ENCODE peak calls at places on chromosomes 2 and 18, in six cellular contexts. One of them, this sample, is unnamed.

GRCh38 chr18:668263-668662 is 10.8 kb downstream of the TYMS start:
- DNase-seq in K562: no peak
- DNase-seq in GM23338: no peak
- DNase-seq in fibroblast of lung: no peak
- DNase-seq in astrocyte: no peak
- DNase-seq in GM23248: no peak
- DNase-seq in this sample: no peak

GRCh38 chr2:127859712-127860085 is 1.7 kb upstream of the POLR2D start:
- DNase-seq in K562: peak; percentile 73
- DNase-seq in GM23338: peak; percentile 95
- DNase-seq in fibroblast of lung: no peak
- DNase-seq in astrocyte: no peak
- DNase-seq in GM23248: no peak
- DNase-seq in this sample: peak; percentile 54

GRCh38 chr18:73848656-73849055 is 299.0 kb downstream of the FBXO15 start:
- DNase-seq in K562: no peak
- DNase-seq in GM23338: no peak
- DNase-seq in fibroblast of lung: peak; percentile 75
- DNase-seq in astrocyte: peak; percentile 89
- DNase-seq in GM23248: peak; percentile 71
- DNase-seq in this sample: no peak

GRCh38 chr2:118710481-118710880 is 137.0 kb downstream of the EN1 start:
- DNase-seq in K562: peak; percentile 25
- DNase-seq in GM23338: no peak
- DNase-seq in fibroblast of lung: no peak
- DNase-seq in astrocyte: no peak
- DNase-seq in GM23248: no peak
- DNase-seq in this sample: no peak

GRCh38 chr2:133787207-133787606 is 218.9 kb upstream of the NCKAP5 start:
- DNase-seq in K562: no peak
- DNase-seq in GM23338: no peak
- DNase-seq in fibroblast of lung: peak; percentile 21
- DNase-seq in astrocyte: peak; percentile 65
- DNase-seq in GM23248: peak; percentile 70
- DNase-seq in this sample: no peak

GRCh38 chr2:177393381-177393780 is 808 bp downstream of the AGPS start:
- DNase-seq in K562: peak; percentile 30
- DNase-seq in GM23338: no peak
- DNase-seq in fibroblast of lung: no peak
- DNase-seq in astrocyte: no peak
- DNase-seq in GM23248: peak; percentile 38
- DNase-seq in this sample: no peak

GRCh38 chr2:109024477-109024876 is 35.5 kb upstream of the EDAR start:
- DNase-seq in K562: no peak
- DNase-seq in GM23338: no peak
- DNase-seq in fibroblast of lung: no peak
- DNase-seq in astrocyte: no peak
- DNase-seq in GM23248: no peak
- DNase-seq in this sample: no peak

GRCh38 chr2:230925443-230925878 is 419 bp upstream of the GPR55 start:
- DNase-seq in K562: no peak
- DNase-seq in GM23338: no peak
- DNase-seq in fibroblast of lung: no peak
- DNase-seq in astrocyte: no peak
- DNase-seq in GM23248: no peak
- DNase-seq in this sample: no peak

GRCh38 chr2:46978696-46979095 is 63.1 kb upstream of the MCFD2 start:
- DNase-seq in K562: no peak
- DNase-seq in GM23338: no peak
- DNase-seq in fibroblast of lung: no peak
- DNase-seq in astrocyte: no peak
- DNase-seq in GM23248: no peak
- DNase-seq in this sample: no peak

GRCh38 chr2:197433770-197434438 is 924 bp downstream of the SF3B1 start:
- DNase-seq in K562: no peak
- DNase-seq in GM23338: no peak
- DNase-seq in fibroblast of lung: peak; percentile 11
- DNase-seq in astrocyte: peak; percentile 18
- DNase-seq in GM23248: peak; percentile 51
- DNase-seq in this sample: no peak

GRCh38 chr2:135218426-135218825 is 166.3 kb downstream of the RAB3GAP1 start:
- DNase-seq in K562: no peak
- DNase-seq in GM23338: no peak
- DNase-seq in fibroblast of lung: no peak
- DNase-seq in astrocyte: no peak
- DNase-seq in GM23248: no peak
- DNase-seq in this sample: no peak

GRCh38 chr2:28621172-28622100 is 125.6 kb downstream of the PLB1 start:
- DNase-seq in K562: peak; percentile 67
- DNase-seq in GM23338: peak; percentile 49
- DNase-seq in fibroblast of lung: peak; percentile 98
- DNase-seq in astrocyte: peak; percentile 91
- DNase-seq in GM23248: peak; percentile 97
- DNase-seq in this sample: no peak

GRCh38 chr2:136207030-136207623 is 89.2 kb upstream of the CXCR4 start:
- DNase-seq in K562: no peak
- DNase-seq in GM23338: no peak
- DNase-seq in fibroblast of lung: no peak
- DNase-seq in astrocyte: no peak
- DNase-seq in GM23248: no peak
- DNase-seq in this sample: no peak

GRCh38 chr2:29236074-29236473 is 120.9 kb downstream of the CLIP4 start:
- DNase-seq in K562: no peak
- DNase-seq in GM23338: no peak
- DNase-seq in fibroblast of lung: no peak
- DNase-seq in astrocyte: no peak
- DNase-seq in GM23248: no peak
- DNase-seq in this sample: no peak

DNA sequence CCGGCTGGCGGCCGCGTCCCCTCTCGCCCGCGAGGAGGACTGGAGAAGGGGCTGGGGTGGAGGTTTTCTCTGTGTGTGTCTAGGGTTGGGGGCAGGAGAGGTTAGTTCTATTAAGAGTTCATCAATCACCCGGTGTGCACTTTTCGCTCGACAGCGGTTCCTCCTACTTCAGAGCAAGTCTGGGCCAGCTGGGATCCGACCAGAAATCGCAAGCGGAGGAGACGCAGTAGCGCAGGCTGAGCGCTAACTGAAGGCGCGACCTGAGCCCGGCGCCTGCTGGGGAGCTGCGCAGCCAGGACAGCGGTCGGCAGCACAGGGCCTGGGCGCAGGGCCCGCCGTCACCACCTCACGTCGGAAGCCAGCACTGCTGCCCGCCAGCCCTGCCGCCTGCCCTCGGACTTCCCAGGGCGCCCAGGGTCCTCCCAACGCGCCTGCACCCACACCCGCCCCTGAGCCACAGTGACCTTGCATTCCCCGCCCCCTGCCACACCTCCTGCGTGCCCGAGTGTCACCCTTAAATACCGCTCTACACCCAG is 10.1 kb upstream of the HOXD1 start:
- DNase-seq in K562: no peak
- DNase-seq in GM23338: peak; percentile 72
- DNase-seq in fibroblast of lung: no peak
- DNase-seq in astrocyte: peak; percentile 89
- DNase-seq in GM23248: peak; percentile 69
- DNase-seq in this sample: peak; percentile 5
- TF ChIP-seq EZH2 in K562: no peak
- TF ChIP-seq EZH2 in GM23338: peak; percentile 90
- TF ChIP-seq EZH2 in fibroblast of lung: peak; percentile 33
- TF ChIP-seq EZH2 in astrocyte: peak; percentile 61
- TF ChIP-seq EZH2 in GM23248: no peak
- TF ChIP-seq EZH2 in this sample: no peak

GRCh38 chr2:223837290-223838061 is at the start of gene AP1S3:
- DNase-seq in K562: peak; percentile 53
- DNase-seq in GM23338: peak; percentile 95
- DNase-seq in fibroblast of lung: peak; percentile 37
- DNase-seq in astrocyte: peak; percentile 30
- DNase-seq in GM23248: peak; percentile 71
- DNase-seq in this sample: no peak
- TF ChIP-seq EZH2 in K562: no peak
- TF ChIP-seq EZH2 in GM23338: no peak
- TF ChIP-seq EZH2 in fibroblast of lung: no peak
- TF ChIP-seq EZH2 in astrocyte: no peak
- TF ChIP-seq EZH2 in GM23248: no peak
- TF ChIP-seq EZH2 in this sample: no peak

GRCh38 chr2:10120158-10120937 is 2.2 kb upstream of the RRM2 start:
- DNase-seq in K562: peak; percentile 96
- DNase-seq in GM23338: peak; percentile 98
- DNase-seq in fibroblast of lung: peak; percentile 78
- DNase-seq in astrocyte: peak; percentile 83
- DNase-seq in GM23248: peak; percentile 95
- DNase-seq in this sample: no peak

GRCh38 chr2:10123281-10123680 is 742 bp downstream of the RRM2 start:
- DNase-seq in K562: no peak
- DNase-seq in GM23338: no peak
- DNase-seq in fibroblast of lung: no peak
- DNase-seq in astrocyte: no peak
- DNase-seq in GM23248: peak; percentile 32
- DNase-seq in this sample: no peak

GRCh38 chr2:10120938-10121574 is 1.5 kb upstream of the RRM2 start:
- DNase-seq in K562: no peak
- DNase-seq in GM23338: no peak
- DNase-seq in fibroblast of lung: peak; percentile 32
- DNase-seq in astrocyte: peak; percentile 10
- DNase-seq in GM23248: peak; percentile 45
- DNase-seq in this sample: no peak

GRCh38 chr2:10124538-10125045 is 2.1 kb downstream of the RRM2 start:
- DNase-seq in K562: no peak
- DNase-seq in GM23338: peak; percentile 78
- DNase-seq in fibroblast of lung: peak; percentile 87
- DNase-seq in astrocyte: peak; percentile 73
- DNase-seq in GM23248: peak; percentile 87
- DNase-seq in this sample: no peak

DNA sequence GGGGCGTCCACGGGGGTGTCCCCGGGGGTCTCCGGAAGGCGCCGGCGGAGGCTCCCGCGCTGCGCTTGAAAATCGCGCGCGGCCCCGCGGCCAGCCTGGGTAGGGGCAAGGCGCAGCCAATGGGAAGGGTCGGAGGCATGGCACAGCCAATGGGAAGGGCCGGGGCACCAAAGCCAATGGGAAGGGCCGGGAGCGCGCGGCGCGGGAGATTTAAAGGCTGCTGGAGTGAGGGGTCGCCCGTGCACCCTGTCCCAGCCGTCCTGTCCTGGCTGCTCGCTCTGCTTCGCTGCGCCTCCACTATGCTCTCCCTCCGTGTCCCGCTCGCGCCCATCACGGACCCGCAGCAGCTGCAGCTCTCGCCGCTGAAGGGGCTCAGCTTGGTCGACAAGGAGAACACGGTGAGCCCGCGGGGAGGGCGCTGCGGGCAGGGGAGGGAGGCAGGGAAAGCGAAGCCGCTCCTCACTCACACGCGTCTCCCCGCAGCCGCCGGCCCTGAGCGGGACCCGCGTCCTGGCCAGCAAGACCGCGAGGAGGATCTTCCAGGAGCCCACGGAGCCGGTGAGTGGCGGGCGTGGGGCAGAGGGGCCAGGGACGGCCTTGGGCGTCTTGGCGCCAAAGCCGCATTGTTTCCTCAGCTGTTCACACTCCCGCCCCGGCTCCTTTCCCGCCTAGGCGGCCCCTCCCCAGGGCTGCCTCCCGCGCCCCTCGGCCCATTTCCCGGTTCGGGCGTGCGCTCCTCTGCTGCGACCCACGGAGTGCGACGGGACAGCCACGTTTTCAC is at the start of gene RRM2:
- DNase-seq in K562: peak; percentile 98
- DNase-seq in GM23338: peak; percentile 97
- DNase-seq in fibroblast of lung: peak; percentile 87
- DNase-seq in astrocyte: peak; percentile 78
- DNase-seq in GM23248: peak; percentile 96
- DNase-seq in this sample: no peak
- TF ChIP-seq EZH2 in K562: no peak
- TF ChIP-seq EZH2 in GM23338: no peak
- TF ChIP-seq EZH2 in fibroblast of lung: no peak
- TF ChIP-seq EZH2 in astrocyte: no peak
- TF ChIP-seq EZH2 in GM23248: no peak
- TF ChIP-seq EZH2 in this sample: no peak

GRCh38 chr2:44040365-44040764 is 44.6 kb upstream of the LRPPRC start:
- DNase-seq in K562: no peak
- DNase-seq in GM23338: no peak
- DNase-seq in fibroblast of lung: no peak
- DNase-seq in astrocyte: no peak
- DNase-seq in GM23248: no peak
- DNase-seq in this sample: no peak

GRCh38 chr2:44033947-44034346 is 38.2 kb upstream of the LRPPRC start:
- DNase-seq in K562: no peak
- DNase-seq in GM23338: no peak
- DNase-seq in fibroblast of lung: no peak
- DNase-seq in astrocyte: no peak
- DNase-seq in GM23248: no peak
- DNase-seq in this sample: no peak

DNA sequence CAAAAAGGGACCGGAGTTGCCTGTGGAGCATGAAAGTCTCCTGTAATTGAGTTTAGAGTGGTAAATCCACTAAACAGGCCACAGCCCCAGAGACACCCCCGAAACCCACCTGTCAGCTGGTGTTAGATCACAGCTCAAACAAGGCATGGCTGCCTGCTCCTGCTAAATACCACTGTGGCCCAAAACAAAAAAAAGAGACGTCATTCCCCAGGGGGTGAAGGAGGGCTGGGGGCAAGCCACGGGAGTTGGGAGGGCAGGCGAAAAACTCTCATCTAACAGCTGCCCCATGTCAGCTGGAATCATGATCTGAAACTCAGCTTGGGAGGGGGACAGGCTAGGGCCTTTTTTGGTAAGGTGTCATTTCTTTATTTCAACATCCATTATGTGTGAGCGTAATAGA is 42.5 kb upstream of the LRPPRC start:
- DNase-seq in K562: no peak
- DNase-seq in GM23338: no peak
- DNase-seq in fibroblast of lung: no peak
- DNase-seq in astrocyte: no peak
- DNase-seq in GM23248: no peak
- DNase-seq in this sample: no peak
- TF ChIP-seq EZH2 in K562: no peak
- TF ChIP-seq EZH2 in GM23338: no peak
- TF ChIP-seq EZH2 in fibroblast of lung: no peak
- TF ChIP-seq EZH2 in astrocyte: no peak
- TF ChIP-seq EZH2 in GM23248: no peak
- TF ChIP-seq EZH2 in this sample: no peak

GRCh38 chr18:55777666-55778304 is 189.8 kb upstream of the TCF4 start:
- DNase-seq in K562: no peak
- DNase-seq in GM23338: no peak
- DNase-seq in fibroblast of lung: no peak
- DNase-seq in astrocyte: no peak
- DNase-seq in GM23248: no peak
- DNase-seq in this sample: no peak

GRCh38 chr18:55779711-55780590 is 192.0 kb upstream of the TCF4 start:
- DNase-seq in K562: peak; percentile 37
- DNase-seq in GM23338: peak; percentile 66
- DNase-seq in fibroblast of lung: no peak
- DNase-seq in astrocyte: no peak
- DNase-seq in GM23248: peak; percentile 71
- DNase-seq in this sample: no peak

GRCh38 chr18:55780591-55781071 is 192.6 kb upstream of the TCF4 start:
- DNase-seq in K562: no peak
- DNase-seq in GM23338: no peak
- DNase-seq in fibroblast of lung: peak; percentile 29
- DNase-seq in astrocyte: peak; percentile 52
- DNase-seq in GM23248: peak; percentile 71
- DNase-seq in this sample: no peak

GRCh38 chr18:55778731-55779460 is 190.9 kb upstream of the TCF4 start:
- DNase-seq in K562: no peak
- DNase-seq in GM23338: peak; percentile 44
- DNase-seq in fibroblast of lung: no peak
- DNase-seq in astrocyte: no peak
- DNase-seq in GM23248: peak; percentile 12
- DNase-seq in this sample: peak; percentile 41

GRCh38 chr18:55779461-55779710 is 191.4 kb upstream of the TCF4 start:
- DNase-seq in K562: no peak
- DNase-seq in GM23338: no peak
- DNase-seq in fibroblast of lung: no peak
- DNase-seq in astrocyte: no peak
- DNase-seq in GM23248: peak; percentile 42
- DNase-seq in this sample: no peak
- TF ChIP-seq EZH2 in K562: no peak
- TF ChIP-seq EZH2 in GM23338: no peak
- TF ChIP-seq EZH2 in fibroblast of lung: no peak
- TF ChIP-seq EZH2 in astrocyte: no peak
- TF ChIP-seq EZH2 in GM23248: no peak
- TF ChIP-seq EZH2 in this sample: no peak

This sample was measured in keratinocyte.